ENCODE peak calls at places on chromosomes 3 and 15, in seven cellular contexts. R is brain microvascular endothelial cell; Z is cardiac fibroblast; P is GM20000; Y is neural crest cell; B is CD4-positive, alpha-beta T cell; G is HFFc6. W is an unnamed sample.

GRCh38 chr15:67762610-67763368 is 62.5 kb upstream of the SKOR1 start:
- DNase-seq in R (no peak), Z (no peak), P (peak), Y (no peak), B (no peak), G (peak), W (peak)

GRCh38 chr15:57769266-57769665 is 62.8 kb downstream of the POLR2M start:
- DNase-seq in R (peak), Z (peak), P (no peak), Y (no peak), B (no peak), G (peak), W (no peak)

GRCh38 chr3:141302364-141303141 is 65.8 kb upstream of the ZBTB38 start:
- DNase-seq in R (peak), Z (peak), P (no peak), Y (no peak), B (no peak), G (peak), W (no peak)

GRCh38 chr3:40782086-40782721 is 257.4 kb downstream of the ZNF621 start:
- DNase-seq in R (no peak), Z (no peak), P (no peak), Y (no peak), B (no peak), G (no peak), W (peak)

GRCh38 chr15:88623061-88623460 is 1.9 kb downstream of the AEN start:
- DNase-seq in R (peak), Z (peak), P (no peak), Y (no peak), B (no peak), G (peak), W (peak)

GRCh38 chr3:114418724-114419543 is 125.1 kb downstream of the TIGIT start:
- DNase-seq in R (peak), Z (peak), P (peak), Y (no peak), B (no peak), G (peak), W (no peak)

GRCh38 chr3:53772562-53773329 is 73.5 kb downstream of the CHDH start:
- DNase-seq in R (no peak), Z (peak), P (no peak), Y (no peak), B (no peak), G (peak), W (no peak)

GRCh38 chr15:58627046-58627445 is 122.5 kb downstream of the ADAM10 start:
- DNase-seq in R (no peak), Z (no peak), P (no peak), Y (no peak), B (no peak), G (no peak), W (no peak)

GRCh38 chr15:73345658-73346057 is 23.1 kb downstream of the HCN4 start:
- DNase-seq in R (no peak), Z (no peak), P (no peak), Y (no peak), B (no peak), G (no peak), W (no peak)

GRCh38 chr3:15205934-15206661 is at the start of gene CAPN7:
- DNase-seq in R (peak), Z (peak), P (peak), Y (peak), B (peak), G (peak), W (peak)

GRCh38 chr3:34687671-34688070 is 889.2 kb downstream of the PDCD6IP start:
- DNase-seq in R (no peak), Z (no peak), P (no peak), Y (no peak), B (no peak), G (no peak), W (no peak)

GRCh38 chr3:34678580-34678979 is 880.1 kb downstream of the PDCD6IP start:
- DNase-seq in R (no peak), Z (peak), P (no peak), Y (no peak), B (no peak), G (no peak), W (no peak)

GRCh38 chr3:34683851-34684250 is 885.4 kb downstream of the PDCD6IP start:
- DNase-seq in R (peak), Z (peak), P (peak), Y (peak), B (no peak), G (peak), W (peak)
- TF ChIP-seq CTCF in R (peak), Z (peak), P (peak), Y (peak), B (no peak), G (peak), W (peak)

DNA sequence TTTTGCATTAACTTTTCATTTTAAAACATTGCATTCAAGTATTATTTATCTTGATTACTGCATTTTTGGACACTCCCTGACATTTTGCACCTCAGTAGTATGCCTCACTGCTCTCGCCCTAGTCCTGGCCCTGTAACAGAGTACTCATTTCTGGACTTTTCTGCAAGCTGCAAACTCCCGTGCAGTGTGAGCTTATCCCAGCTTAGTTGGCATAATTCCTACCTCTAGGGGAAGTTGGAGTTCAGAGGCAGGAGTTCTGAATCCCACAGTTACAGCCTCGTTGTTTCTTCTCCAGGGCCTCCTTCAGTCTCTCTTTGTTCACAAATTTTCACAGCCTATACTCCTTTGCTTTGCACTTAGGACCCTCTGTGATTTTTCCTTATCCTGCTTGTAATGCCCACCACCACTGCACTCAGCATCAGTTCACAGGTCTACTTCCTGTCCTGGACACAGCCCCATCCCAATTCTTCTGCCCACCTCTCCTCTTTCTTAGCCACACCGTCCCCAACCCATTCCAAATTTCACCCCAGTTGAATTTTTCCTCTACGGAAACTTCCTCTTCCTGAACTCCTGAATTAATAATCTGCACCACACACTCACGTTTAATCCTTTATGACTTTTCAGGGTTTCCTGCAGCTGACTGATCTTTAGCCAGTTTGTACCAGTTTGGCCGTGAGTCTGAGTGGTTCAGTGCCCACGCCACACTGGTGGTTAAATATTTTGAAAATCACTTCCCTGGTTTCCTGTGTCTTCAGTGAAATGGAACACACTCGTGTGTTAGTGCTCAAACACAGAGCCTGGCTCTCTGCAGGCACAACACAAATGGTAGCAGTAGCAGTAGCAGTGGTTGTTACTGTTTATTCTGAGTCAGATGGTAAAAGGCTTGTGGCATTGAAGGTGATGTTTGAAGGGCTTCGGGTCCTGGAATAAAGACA is 6.3 kb upstream of the CTSH start:
- DNase-seq in R (no peak), Z (peak), P (no peak), Y (no peak), B (no peak), G (peak), W (no peak)
- TF ChIP-seq CTCF in R (peak), Z (peak), P (no peak), Y (peak), B (no peak), G (peak), W (no peak)

GRCh38 chr3:69724722-69725435 is 14.4 kb upstream of the MITF start:
- DNase-seq in R (peak), Z (peak), P (no peak), Y (no peak), B (no peak), G (no peak), W (no peak)
- TF ChIP-seq CTCF in R (no peak), Z (no peak), P (no peak), Y (no peak), B (no peak), G (no peak), W (no peak)

GRCh38 chr15:45637552-45638033 is 2.8 kb downstream of the SQOR start:
- DNase-seq in R (peak), Z (peak), P (peak), Y (no peak), B (peak), G (peak), W (peak)

GRCh38 chr15:45634442-45635190 is at the start of gene SQOR:
- DNase-seq in R (peak), Z (peak), P (peak), Y (peak), B (peak), G (peak), W (peak)

GRCh38 chr15:45635191-45635638 is 386 bp downstream of the SQOR start:
- DNase-seq in R (no peak), Z (peak), P (peak), Y (peak), B (peak), G (peak), W (peak)

GRCh38 chr15:45638641-45639040 is 3.8 kb downstream of the SQOR start:
- DNase-seq in R (no peak), Z (no peak), P (no peak), Y (no peak), B (no peak), G (no peak), W (no peak)

GRCh38 chr15:45635763-45636292 is 999 bp downstream of the SQOR start:
- DNase-seq in R (no peak), Z (no peak), P (no peak), Y (no peak), B (no peak), G (no peak), W (no peak)
- TF ChIP-seq CTCF in R (no peak), Z (no peak), P (no peak), Y (no peak), B (no peak), G (no peak), W (no peak)

GRCh38 chr3:65783117-65783516 is 255.6 kb downstream of the MAGI1 start:
- DNase-seq in R (no peak), Z (no peak), P (no peak), Y (no peak), B (no peak), G (no peak), W (no peak)
- TF ChIP-seq CTCF in R (no peak), Z (no peak), P (no peak), Y (no peak), B (no peak), G (no peak), W (no peak)

GRCh38 chr15:46280753-46281521 is 646.1 kb downstream of the SQOR start:
- DNase-seq in R (no peak), Z (no peak), P (no peak), Y (no peak), B (no peak), G (peak), W (no peak)
- TF ChIP-seq CTCF in R (no peak), Z (no peak), P (no peak), Y (peak), B (no peak), G (peak), W (no peak)

GRCh38 chr3:157088506-157089454 is 71.2 kb downstream of the CCNL1 start:
- DNase-seq in R (peak), Z (peak), P (peak), Y (peak), B (peak), G (peak), W (peak)
- TF ChIP-seq CTCF in R (peak), Z (peak), P (no peak), Y (no peak), B (peak), G (peak), W (no peak)

DNA sequence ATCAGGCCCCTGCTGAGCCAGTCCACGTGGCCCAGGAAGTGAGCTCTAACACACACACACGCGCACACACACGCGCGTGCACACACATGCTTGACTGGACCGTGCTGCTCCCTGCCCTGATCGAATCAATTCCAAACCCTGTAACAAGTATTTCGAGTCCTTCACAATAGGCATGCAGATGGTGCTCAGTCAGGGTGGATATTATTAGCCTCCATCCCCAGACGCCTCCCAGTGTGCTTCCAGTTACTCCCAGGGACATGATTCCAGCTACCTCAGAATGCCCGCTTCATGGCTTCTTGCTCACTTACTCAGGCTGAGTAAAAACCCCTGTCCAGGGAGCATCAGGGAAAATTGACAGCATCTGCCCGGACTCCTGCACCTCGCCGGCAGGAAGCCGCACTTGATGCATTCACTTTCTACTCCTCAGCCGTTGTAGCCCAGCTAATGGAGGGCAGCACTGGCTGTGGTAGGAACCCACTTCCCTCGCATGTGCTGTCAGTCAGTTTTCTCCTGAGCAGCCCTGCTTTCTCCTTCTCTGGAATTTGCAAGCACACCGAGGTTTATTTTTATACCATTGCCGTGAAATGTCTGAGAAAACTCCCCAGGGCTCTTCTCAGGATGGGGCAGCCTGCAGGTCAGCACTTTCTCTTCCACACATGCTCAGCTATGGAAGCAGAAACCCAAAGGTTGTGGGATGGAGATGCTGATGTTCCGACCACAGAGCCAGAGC is 126.1 kb upstream of the ABHD17C start:
- DNase-seq in R (no peak), Z (no peak), P (no peak), Y (no peak), B (no peak), G (no peak), W (no peak)
- TF ChIP-seq CTCF in R (no peak), Z (no peak), P (no peak), Y (no peak), B (no peak), G (no peak), W (no peak)

W was measured in activated CD8-positive, alpha-beta T cell treated with anti-CD3 and anti-CD28 coated beads for 36 hours.